ENCODE peak calls at places on chromosomes 13 and 19, in ten cellular contexts. E is prostate gland; W is SK-N-SH; I is breast epithelium; L is CD8-positive, alpha-beta T cell; N is heart right ventricle; V is DND-41; G is K562; O is A549; H is upper lobe of right lung. P is an unnamed sample.

GRCh38 chr19:55641376-55642152 is 762 bp downstream of the ZNF580 start:
- DNase-seq in E (no peak), W (peak; percentile 45), I (no peak), L (peak; percentile 10), N (no peak), V (peak; percentile 31), G (no peak), O (peak; percentile 63), H (no peak), P (no peak)

GRCh38 chr13:98174995-98175394 is 2.1 kb downstream of the RNF113B start:
- DNase-seq in E (no peak), W (no peak), I (no peak), L (no peak), N (no peak), V (no peak), G (no peak), O (no peak), H (no peak), P (no peak)

GRCh38 chr19:19750842-19751790 is 18.2 kb upstream of the ZNF14 start:
- DNase-seq in E (no peak), W (peak; percentile 17), I (no peak), L (no peak), N (no peak), V (no peak), G (no peak), O (no peak), H (no peak), P (peak; percentile 13)

GRCh38 chr13:94997126-94997525 is 284.8 kb upstream of the SOX21 start:
- DNase-seq in E (no peak), W (no peak), I (no peak), L (no peak), N (no peak), V (no peak), G (no peak), O (peak; percentile 6), H (no peak), P (no peak)

GRCh38 chr13:79392882-79393563 is 13.0 kb downstream of the RBM26 start:
- DNase-seq in E (no peak), W (no peak), I (no peak), L (no peak), N (no peak), V (no peak), G (no peak), O (no peak), H (no peak), P (no peak)

GRCh38 chr19:10648360-10648759 is 5.8 kb upstream of the ILF3 start:
- DNase-seq in E (no peak), W (no peak), I (no peak), L (no peak), N (no peak), V (no peak), G (peak; percentile 41), O (no peak), H (no peak), P (no peak)

GRCh38 chr13:104318121-104318520 is 1251.9 kb upstream of the SLC10A2 start:
- DNase-seq in E (no peak), W (peak; percentile 49), I (no peak), L (no peak), N (no peak), V (no peak), G (no peak), O (no peak), H (no peak), P (no peak)

GRCh38 chr19:15223649-15224371 is 8.4 kb downstream of the EPHX3 start:
- DNase-seq in E (no peak), W (no peak), I (no peak), L (no peak), N (no peak), V (no peak), G (no peak), O (no peak), H (no peak), P (no peak)

GRCh38 chr13:113611996-113612395 is 27.4 kb downstream of the TFDP1 start:
- DNase-seq in E (no peak), W (no peak), I (no peak), L (no peak), N (no peak), V (no peak), G (no peak), O (no peak), H (no peak), P (no peak)

GRCh38 chr13:113610266-113610665 is 25.7 kb downstream of the TFDP1 start:
- DNase-seq in E (no peak), W (no peak), I (no peak), L (no peak), N (no peak), V (no peak), G (no peak), O (no peak), H (no peak), P (no peak)

GRCh38 chr13:113609616-113610015 is 25.1 kb downstream of the TFDP1 start:
- DNase-seq in E (no peak), W (no peak), I (no peak), L (no peak), N (no peak), V (no peak), G (no peak), O (no peak), H (no peak), P (peak; percentile 41)

GRCh38 chr13:113613789-113614379 is 29.3 kb downstream of the TFDP1 start:
- DNase-seq in E (no peak), W (no peak), I (no peak), L (no peak), N (no peak), V (no peak), G (no peak), O (no peak), H (no peak), P (no peak)

DNA sequence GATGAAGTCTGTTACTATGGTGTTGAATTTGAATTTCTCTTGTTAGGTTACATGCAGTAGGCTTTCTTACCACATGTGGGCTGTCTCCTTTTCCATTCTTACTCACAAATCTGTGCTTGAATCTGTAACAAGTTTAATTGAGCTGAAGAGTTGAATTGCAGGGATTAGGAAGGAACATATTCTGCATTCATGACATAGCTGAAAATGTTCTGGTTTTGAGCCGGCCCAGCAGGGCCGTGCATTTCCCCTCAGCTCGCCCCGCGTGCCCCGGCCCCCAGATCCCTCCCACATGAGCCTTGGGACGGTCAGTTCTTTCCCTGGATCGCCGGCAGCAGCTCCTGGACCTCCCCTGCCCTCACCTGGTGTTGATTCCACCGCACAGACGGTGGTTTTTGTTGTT is 28.1 kb downstream of the TFDP1 start:
- DNase-seq in E (no peak), W (no peak), I (no peak), L (no peak), N (no peak), V (no peak), G (no peak), O (no peak), H (no peak), P (no peak)
- TF ChIP-seq CTCF in E (no peak), W (no peak), I (no peak), L (no peak), N (no peak), V (no peak), G (no peak), O (no peak), H (no peak), P (no peak)

DNA sequence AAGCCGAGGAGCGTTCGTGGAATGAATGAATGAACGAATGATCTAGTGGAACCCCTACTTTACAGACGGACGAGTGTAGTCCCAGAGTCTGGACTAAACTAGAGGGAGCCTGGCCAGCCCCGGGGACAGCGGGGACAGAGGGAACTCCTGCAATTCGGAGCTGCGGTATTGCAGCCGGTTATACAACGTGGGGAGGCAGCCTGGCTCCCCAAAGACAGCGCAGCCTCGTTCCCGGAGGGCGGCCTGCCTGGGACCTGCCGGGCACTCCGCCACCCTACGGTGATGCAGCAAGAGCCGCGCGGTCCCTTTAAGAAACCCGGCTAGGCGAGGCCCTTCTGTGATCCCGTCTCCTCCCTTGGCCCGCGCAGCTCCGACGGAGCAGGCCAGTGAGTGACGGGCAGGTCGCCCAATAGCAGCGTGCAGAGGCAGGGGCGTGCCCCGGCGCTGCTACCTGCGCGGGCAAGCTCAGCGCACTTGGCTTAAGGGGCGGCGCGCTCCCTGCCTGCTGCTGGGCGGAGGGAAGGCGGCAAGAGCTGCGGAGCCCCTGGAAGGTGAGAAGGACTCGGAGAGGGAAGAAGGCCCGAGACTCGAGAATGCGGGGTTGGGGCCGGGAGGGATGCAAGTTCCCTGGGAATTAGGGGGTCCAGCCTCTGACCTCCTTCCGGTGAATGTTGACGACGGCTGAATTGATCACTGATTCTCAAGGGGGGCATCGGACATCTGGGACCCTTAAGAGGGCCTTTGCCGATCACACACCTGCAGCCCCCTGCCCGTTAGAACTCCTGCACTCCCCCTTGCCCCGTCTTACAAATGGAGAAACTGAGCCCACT is at the start of gene ABCA7:
- DNase-seq in E (peak; percentile 98), W (peak; percentile 98), I (peak; percentile 99), L (peak; percentile 99), N (peak; percentile 98), V (peak; percentile 99), G (peak; percentile 91), O (peak; percentile 98), H (peak; percentile 100), P (peak; percentile 100)
- H3K4me1 ChIP-seq in E (peaks cover 3% of the 10 kb centered on the region), W (peaks cover 31% of the 10 kb centered on the region), I (peaks cover 13% of the 10 kb centered on the region), L (peaks cover 43% of the 10 kb centered on the region), N (peaks cover 56% of the 10 kb centered on the region), V (peaks cover 48% of the 10 kb centered on the region), G (peaks cover 38% of the 10 kb centered on the region), O (peaks cover 19% of the 10 kb centered on the region), H (peaks cover 37% of the 10 kb centered on the region), P (no peaks in the 10 kb centered on the region)

GRCh38 chr13:21813844-21814243 is 143.0 kb downstream of the FGF9 start:
- DNase-seq in E (no peak), W (no peak), I (no peak), L (no peak), N (no peak), V (no peak), G (no peak), O (no peak), H (no peak), P (no peak)

GRCh38 chr13:21812192-21812626 is 141.3 kb downstream of the FGF9 start:
- DNase-seq in E (no peak), W (no peak), I (no peak), L (no peak), N (no peak), V (no peak), G (no peak), O (no peak), H (no peak), P (no peak)

GRCh38 chr13:21817878-21818277 is 147.0 kb downstream of the FGF9 start:
- DNase-seq in E (no peak), W (no peak), I (no peak), L (no peak), N (no peak), V (no peak), G (no peak), O (no peak), H (peak; percentile 64), P (no peak)

DNA sequence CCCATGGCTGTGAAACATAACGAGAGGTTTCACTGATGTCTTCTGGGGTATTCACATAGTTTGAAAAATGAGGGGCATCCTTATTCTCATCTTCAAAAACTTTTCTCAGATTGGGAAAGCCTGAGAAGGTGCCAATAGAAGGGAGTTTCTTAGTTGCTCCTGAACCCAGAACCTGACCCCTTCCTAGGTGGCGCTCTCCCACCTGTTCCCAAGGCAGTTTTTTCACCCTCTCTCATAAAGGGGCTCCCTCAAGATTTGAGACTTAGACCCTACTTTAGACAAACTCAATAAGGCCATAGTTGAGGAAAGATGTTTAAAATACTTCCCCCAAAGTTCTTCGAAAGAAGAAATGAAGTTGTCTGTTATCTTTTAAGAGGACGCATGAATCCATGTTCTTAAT is 142.2 kb downstream of the FGF9 start:
- DNase-seq in E (no peak), W (no peak), I (no peak), L (no peak), N (no peak), V (no peak), G (no peak), O (no peak), H (no peak), P (no peak)
- TF ChIP-seq CTCF in E (no peak), W (no peak), I (no peak), L (no peak), N (no peak), V (peak; percentile 30), G (peak; percentile 21), O (no peak), H (no peak), P (no peak)

DNA sequence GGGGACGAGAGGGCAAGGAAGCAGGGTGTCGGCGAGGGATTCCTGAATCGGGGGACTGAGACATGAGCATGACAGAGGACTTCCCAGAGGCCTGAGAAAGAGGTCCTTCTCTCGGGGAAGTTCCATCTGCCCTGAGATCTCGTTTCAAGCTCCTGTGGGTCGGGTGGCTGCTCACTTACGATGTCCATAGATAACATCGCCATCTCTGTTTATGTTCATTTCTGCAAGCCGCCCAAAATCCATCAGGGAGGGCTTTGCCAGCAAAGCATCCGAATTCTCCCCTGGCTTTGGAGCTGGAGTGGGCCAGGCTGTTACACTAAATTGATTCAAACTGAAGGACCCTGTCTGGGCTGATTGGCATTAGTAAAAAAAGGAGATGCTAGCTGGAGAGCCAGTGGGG is 5.9 kb downstream of the DMKN start:
- DNase-seq in E (no peak), W (no peak), I (no peak), L (no peak), N (no peak), V (no peak), G (no peak), O (no peak), H (no peak), P (no peak)
- H3K4me1 ChIP-seq in E (no peaks in the 10 kb centered on the region), W (no peaks in the 10 kb centered on the region), I (no peaks in the 10 kb centered on the region), L (peaks cover 18% of the 10 kb centered on the region), N (peaks cover 14% of the 10 kb centered on the region), V (no peaks in the 10 kb centered on the region), G (no peaks in the 10 kb centered on the region), O (peaks cover 8% of the 10 kb centered on the region), H (no peaks in the 10 kb centered on the region), P (peaks cover 8% of the 10 kb centered on the region)

P was measured in pancreas.